ENCODE peak calls at places on chromosome 21, in five cellular contexts. P, A, C, Q and W are unnamed samples.
A peak's percentile ranks its signal among the peaks of the same experiment; 100 is the strongest.

GRCh38 chr21:32603131-32603530 is 9.0 kb downstream of the CFAP298 start:
- DNase-seq in Q (no peak), A (no peak), P (no peak), C (no peak), W (no peak)

GRCh38 chr21:26506951-26507350 is 66.1 kb downstream of the CYYR1 start:
- DNase-seq in C (peak; percentile 42), Q (no peak), A (peak; percentile 54), P (no peak), W (no peak)

GRCh38 chr21:35652872-35653271 is 407.5 kb downstream of the SETD4 start:
- DNase-seq in P (no peak), C (no peak), A (no peak), Q (no peak), W (no peak)

GRCh38 chr21:34693192-34693810 is 24.5 kb downstream of the CLIC6 start:
- DNase-seq in Q (no peak), A (peak; percentile 76), C (peak; percentile 63), P (peak; percentile 72), W (no peak)

GRCh38 chr21:35222541-35222941 is 173.4 kb upstream of the RUNX1 start:
- DNase-seq in Q (no peak), A (no peak), P (no peak), C (no peak), W (no peak)

GRCh38 chr21:41207401-41208388 is 39.7 kb downstream of the BACE2 start:
- DNase-seq in A (no peak), C (peak; percentile 82), P (peak; percentile 40), Q (no peak), W (peak; percentile 56)

GRCh38 chr21:31374430-31374829 is 30.4 kb upstream of the TIAM1 start:
- DNase-seq in A (no peak), C (no peak), P (no peak), Q (no peak), W (no peak)

GRCh38 chr21:42107881-42108553 is 36.9 kb downstream of the UMODL1 start:
- DNase-seq in C (peak; percentile 25), P (peak; percentile 65), A (peak; percentile 61), Q (no peak), W (peak; percentile 90)

GRCh38 chr21:26909972-26910371 is 56.9 kb downstream of the ADAMTS5 start:
- DNase-seq in A (no peak), P (no peak), C (no peak), Q (no peak), W (no peak)

GRCh38 chr21:20443558-20444155 is 554.6 kb upstream of the NCAM2 start:
- DNase-seq in P (no peak), C (no peak), Q (no peak), A (peak; percentile 6), W (no peak)

GRCh38 chr21:16193758-16194606 is 464.2 kb downstream of the USP25 start:
- DNase-seq in P (peak; percentile 28), Q (peak; percentile 71), A (no peak), C (peak; percentile 91), W (no peak)

GRCh38 chr21:17781524-17781923 is 37.6 kb downstream of the C21orf91 start:
- DNase-seq in Q (no peak), A (no peak), P (no peak), C (no peak), W (no peak)

GRCh38 chr21:28509031-28509430 is 483.6 kb downstream of the LTN1 start:
- DNase-seq in P (no peak), Q (no peak), C (no peak), A (no peak), W (no peak)

GRCh38 chr21:31700040-31700439 is 31.9 kb downstream of the SCAF4 start:
- DNase-seq in A (no peak), C (no peak), P (no peak), Q (no peak), W (no peak)

GRCh38 chr21:46385846-46386725 is 62.1 kb downstream of the PCNT start:
- DNase-seq in Q (no peak), C (no peak), A (no peak), P (no peak), W (no peak)

GRCh38 chr21:41460578-41461527 is 34.8 kb downstream of the MX1 start:
- DNase-seq in P (peak; percentile 75), A (peak; percentile 55), C (no peak), Q (peak; percentile 69), W (peak; percentile 83)

GRCh38 chr21:31173881-31174555 is 135.7 kb upstream of the KRTAP19-8 start:
- DNase-seq in C (no peak), A (no peak), Q (no peak), P (no peak), W (no peak)

GRCh38 chr21:30463713-30464112 is 16.5 kb downstream of the KRTAP19-1 start:
- DNase-seq in C (no peak), A (peak; percentile 21), P (no peak), Q (no peak), W (no peak)

DNA sequence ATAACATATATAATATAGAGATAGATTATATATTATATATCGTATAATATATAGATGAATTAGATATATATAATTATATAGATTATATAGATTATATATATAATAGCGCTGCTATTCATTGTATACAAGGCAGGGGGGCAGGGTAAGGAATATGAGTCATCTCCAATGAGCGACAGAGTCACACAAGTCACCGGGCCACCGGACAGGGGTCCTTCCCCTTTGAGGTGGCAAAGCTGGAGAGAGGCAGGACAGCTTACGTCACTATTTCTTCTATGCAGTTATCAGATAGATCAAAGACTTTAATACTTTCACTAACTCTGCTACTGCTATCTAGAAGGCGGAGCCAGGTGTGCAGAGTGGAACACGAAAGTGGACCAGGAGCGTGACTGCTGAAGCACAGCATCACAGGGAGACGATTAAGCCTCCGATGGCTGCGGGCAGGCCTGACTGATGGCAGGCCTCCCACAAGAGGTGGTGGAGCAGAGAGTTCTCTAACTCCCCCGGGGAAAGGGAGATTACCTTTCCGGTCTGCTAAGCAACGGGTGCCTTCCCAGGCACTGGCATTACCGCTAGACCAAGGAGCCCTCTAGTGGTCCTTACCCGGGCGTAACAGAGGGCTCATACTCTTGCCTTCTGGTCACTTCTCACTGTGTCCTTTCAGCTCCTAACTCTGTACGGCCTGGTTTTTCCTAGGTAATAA is 2154.7 kb downstream of the MRPL39 start:
- DNase-seq in Q (no peak), P (no peak), C (no peak), A (peak; percentile 36), W (peak; percentile 32)
- TF ChIP-seq CTCF in Q (no peak), P (no peak), C (no peak), A (peak; percentile 45), W (no peak)

GRCh38 chr21:38933731-38934130 is 128.0 kb downstream of the ETS2 start:
- DNase-seq in Q (no peak), C (no peak), A (no peak), P (peak; percentile 79), W (no peak)

GRCh38 chr21:38936237-38936636 is 130.5 kb downstream of the ETS2 start:
- DNase-seq in C (no peak), Q (no peak), A (no peak), P (no peak), W (no peak)

GRCh38 chr21:38938343-38938742 is 132.6 kb downstream of the ETS2 start:
- DNase-seq in A (peak; percentile 10), C (no peak), P (no peak), Q (no peak), W (no peak)

GRCh38 chr21:38937286-38937790 is 131.6 kb downstream of the ETS2 start:
- DNase-seq in A (no peak), P (no peak), Q (no peak), C (no peak), W (no peak)

GRCh38 chr21:38937844-38938243 is 132.1 kb downstream of the ETS2 start:
- DNase-seq in C (no peak), A (no peak), P (no peak), Q (no peak), W (no peak)
- H3K9me3 ChIP-seq in C (no peaks in the 10 kb centered on the region), A (no peaks in the 10 kb centered on the region), P (no peaks in the 10 kb centered on the region), Q (no peaks in the 10 kb centered on the region), W (no peaks in the 10 kb centered on the region)

DNA sequence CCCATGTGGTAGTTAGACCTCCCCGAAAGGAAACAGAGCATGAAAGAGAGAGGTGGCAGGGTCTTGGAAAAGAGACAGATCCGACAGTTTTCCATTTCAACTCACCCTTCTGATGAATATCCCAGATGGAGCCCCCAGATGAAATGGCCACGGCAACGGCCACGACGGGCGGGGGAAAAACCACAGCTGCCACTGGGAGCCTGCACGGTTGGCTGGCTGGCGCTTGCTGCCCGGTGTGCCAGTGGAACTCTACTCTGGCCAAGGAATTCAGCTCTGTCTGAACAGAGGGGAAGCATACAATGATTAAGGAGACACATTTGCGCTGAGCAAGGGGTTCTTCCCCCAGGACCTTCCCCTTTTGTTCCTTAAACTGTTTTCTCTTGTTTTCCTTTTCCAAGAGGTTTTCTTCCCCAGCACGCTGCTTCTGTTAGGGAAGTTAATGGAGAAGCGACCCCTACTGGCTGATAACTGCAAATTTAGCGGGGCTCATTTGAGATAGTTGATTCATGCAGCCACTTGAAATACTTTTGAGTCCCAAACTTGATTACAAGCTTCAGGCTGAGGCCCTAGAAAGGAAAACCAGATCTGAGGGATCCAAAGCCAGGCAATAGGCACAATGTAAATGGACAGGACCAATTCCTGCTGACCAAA is 1122.5 kb downstream of the NCAM2 start:
- DNase-seq in A (peak; percentile 23), C (no peak), P (no peak), Q (no peak), W (peak; percentile 28)
- TF ChIP-seq CTCF in A (peak; percentile 39), C (peak; percentile 14), P (no peak), Q (no peak), W (no peak)

DNA sequence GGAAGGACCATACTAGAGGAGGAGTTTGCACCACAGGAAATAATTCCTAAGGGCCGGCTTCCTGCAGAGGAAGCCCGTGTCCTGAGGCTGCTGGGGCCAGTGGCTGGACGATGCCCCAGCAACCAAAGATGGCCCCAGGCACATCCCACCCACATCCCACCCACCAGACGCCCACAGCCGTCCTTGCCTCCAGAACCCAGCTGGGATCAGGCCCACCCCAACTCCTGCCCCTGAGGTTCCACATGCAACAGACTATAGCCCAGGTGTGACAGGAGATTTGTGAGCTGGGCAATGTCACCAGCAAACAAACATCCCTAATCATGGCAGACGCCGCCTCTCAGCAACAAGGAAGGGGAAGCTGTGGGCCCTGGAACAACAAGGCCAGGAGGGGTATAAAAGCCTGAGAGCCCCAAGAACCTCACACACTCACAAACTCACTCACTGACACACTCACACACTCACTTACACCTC is at the start of gene KRTAP10-9:
- DNase-seq in P (no peak), A (no peak), Q (no peak), C (no peak), W (no peak)
- H3K9me3 ChIP-seq in P (no peaks in the 10 kb centered on the region), A (peaks cover 29% of the 10 kb centered on the region), Q (peaks cover 5% of the 10 kb centered on the region), C (peaks cover 8% of the 10 kb centered on the region), W (no peaks in the 10 kb centered on the region)

GRCh38 chr21:14864211-14865021 is 200.4 kb downstream of the NRIP1 start:
- DNase-seq in Q (peak; percentile 66), A (peak; percentile 63), C (peak; percentile 68), P (peak; percentile 79), W (peak; percentile 60)

GRCh38 chr21:14858309-14858708 is 206.5 kb downstream of the NRIP1 start:
- DNase-seq in C (no peak), Q (no peak), P (no peak), A (no peak), W (no peak)

GRCh38 chr21:14866859-14867560 is 197.8 kb downstream of the NRIP1 start:
- DNase-seq in Q (no peak), C (no peak), P (no peak), A (no peak), W (no peak)

GRCh38 chr21:14863745-14864210 is 201.0 kb downstream of the NRIP1 start:
- DNase-seq in C (peak; percentile 14), A (no peak), P (no peak), Q (no peak), W (no peak)

GRCh38 chr21:14862794-14863720 is 201.7 kb downstream of the NRIP1 start:
- DNase-seq in Q (no peak), P (no peak), C (no peak), A (peak; percentile 32), W (no peak)
- TF ChIP-seq CTCF in Q (no peak), P (peak; percentile 42), C (peak; percentile 58), A (peak; percentile 84), W (no peak)

GRCh38 chr21:9767592-9768375 is 753.6 kb upstream of the TPTE start:
- DNase-seq in P (no peak), C (no peak), Q (no peak), A (no peak), W (no peak)
- H3K9me3 ChIP-seq in P (peaks cover 14% of the 10 kb centered on the region), C (peaks cover 39% of the 10 kb centered on the region), Q (no peaks in the 10 kb centered on the region), A (peaks cover 78% of the 10 kb centered on the region), W (no peaks in the 10 kb centered on the region)